ENCODE peak calls at places on chromosomes 13 and 19, in ten cellular contexts. H is activated CD4-positive, alpha-beta T cell treated with anti-CD3 and anti-CD28 coated beads, Interleukin-2, amount 10 ng/mL, durations not matched to agents 7 days and 5 days; Q is choroid plexus epithelial cell; Y is stimulated activated CD4-positive, alpha-beta T cell treated with anti-CD3 and anti-CD28 coated beads, Interleukin-1b, Interleukin-23, amount 100 ng/mL, for 1 hour; Z is fibroblast of pulmonary artery; T is CD8-positive, alpha-beta T cell; R is NCI-H510A treated with DMSO at 0.1 percent for 48 hours; E is H54; J is Caco-2; V is activated B cell treated with CpG ODN at 0.5 μM for 24 hours. S is an unnamed sample.
A peak's percentile ranks its signal among the peaks of the same experiment; 100 is the strongest.

GRCh38 chr13:42048625-42049453 is at the start of gene DGKH:
- DNase-seq in V (peak; percentile 50), E (peak; percentile 63), J (peak; percentile 87), T (peak; percentile 47), H (peak; percentile 71), Y (no peak), Z (peak; percentile 77), R (no peak), Q (peak; percentile 88), S (peak; percentile 66)

GRCh38 chr13:99265823-99266426 is 7.7 kb upstream of the GPR18 start:
- DNase-seq in J (peak; percentile 47), Q (peak; percentile 81), H (peak; percentile 48), T (no peak), R (peak; percentile 54), Y (no peak), V (no peak), Z (peak; percentile 72), E (peak; percentile 26), S (no peak)

GRCh38 chr13:112234131-112234875 is 141.9 kb upstream of the SPACA7 start:
- DNase-seq in E (no peak), Z (no peak), Q (no peak), Y (no peak), V (no peak), T (no peak), R (no peak), H (no peak), J (no peak), S (no peak)

GRCh38 chr13:40776681-40777165 is 5.7 kb upstream of the MRPS31 start:
- DNase-seq in R (no peak), H (peak; percentile 80), Z (peak; percentile 40), Q (peak; percentile 68), Y (peak; percentile 31), E (no peak), T (peak; percentile 46), V (no peak), J (no peak), S (no peak)

GRCh38 chr19:22733691-22734090 is 50.3 kb downstream of the ZNF99 start:
- DNase-seq in V (no peak), J (no peak), R (no peak), Q (no peak), Z (no peak), T (no peak), H (no peak), Y (no peak), E (no peak), S (no peak)

GRCh38 chr19:49212302-49212701 is 54.7 kb downstream of the TRPM4 start:
- DNase-seq in H (no peak), J (no peak), V (no peak), Q (peak; percentile 52), Z (peak; percentile 83), E (no peak), Y (no peak), T (no peak), R (no peak), S (no peak)

GRCh38 chr13:33510350-33510749 is 224.8 kb upstream of the STARD13 start:
- DNase-seq in J (no peak), V (no peak), E (no peak), Z (no peak), T (no peak), R (no peak), Y (no peak), Q (no peak), H (no peak), S (no peak)

GRCh38 chr13:65292488-65292901 is 1937.6 kb downstream of the PCDH9 start:
- DNase-seq in H (no peak), V (no peak), Y (no peak), E (peak; percentile 2), T (no peak), R (no peak), J (peak; percentile 17), Z (peak; percentile 73), Q (peak; percentile 86), S (no peak)

GRCh38 chr13:103983948-103984347 is 917.7 kb upstream of the SLC10A2 start:
- DNase-seq in J (no peak), R (no peak), Z (no peak), Y (no peak), V (no peak), Q (no peak), E (no peak), H (no peak), T (no peak), S (no peak)

GRCh38 chr13:50393641-50394040 is 378.4 kb downstream of the KCNRG start:
- DNase-seq in Y (no peak), J (no peak), T (no peak), Z (peak; percentile 18), Q (peak; percentile 85), V (no peak), R (peak; percentile 68), E (no peak), H (no peak), S (no peak)

GRCh38 chr13:78160793-78161192 is 242.2 kb upstream of the EDNRB start:
- DNase-seq in E (no peak), R (no peak), Q (peak; percentile 70), Y (no peak), T (no peak), J (no peak), Z (peak; percentile 32), H (no peak), V (no peak), S (peak; percentile 5)

GRCh38 chr19:39557791-39558622 is 18.0 kb upstream of the EID2 start:
- DNase-seq in V (no peak), Y (no peak), R (peak; percentile 55), H (peak; percentile 33), J (peak; percentile 41), Q (peak; percentile 52), E (no peak), Z (no peak), T (no peak), S (peak; percentile 44)

GRCh38 chr19:37867831-37868230 is 38.6 kb downstream of the WDR87 start:
- DNase-seq in R (no peak), J (no peak), E (no peak), V (no peak), H (no peak), Q (peak; percentile 77), T (no peak), Y (no peak), Z (peak; percentile 34), S (no peak)